ENCODE peak calls at places on chromosomes 13 and 19, in nine cellular contexts. L is nephron progenitor cell; R is B cell; M is uterus; J is CD8-positive, alpha-beta T cell; F is Peyer's patch; T is endodermal cell; E is right lobe of liver; Z is K562. G is an unnamed sample.

GRCh38 chr13:35694031-35694430 is 217.5 kb upstream of the MAB21L1 start:
- DNase-seq in R (no peak), M (no peak), J (no peak), E (no peak), T (peak), F (no peak), L (no peak), Z (no peak), G (no peak)

GRCh38 chr13:85828094-85828684 is 29.0 kb upstream of the SLITRK6 start:
- DNase-seq in R (no peak), F (no peak), J (no peak), L (no peak), Z (peak), E (no peak), T (no peak), M (no peak), G (no peak)

GRCh38 chr13:21071894-21072293 is 10.5 kb upstream of the LATS2 start:
- DNase-seq in T (no peak), J (no peak), M (no peak), R (no peak), Z (no peak), L (no peak), E (no peak), F (no peak), G (no peak)

GRCh38 chr13:34678154-34678553 is 263.9 kb upstream of the NBEA start:
- DNase-seq in R (no peak), T (no peak), J (no peak), F (no peak), E (no peak), L (no peak), Z (no peak), M (no peak), G (no peak)

GRCh38 chr13:34076319-34076718 is 258.4 kb downstream of the RFC3 start:
- DNase-seq in F (no peak), Z (no peak), M (no peak), J (no peak), T (no peak), E (no peak), L (no peak), R (no peak), G (no peak)

GRCh38 chr13:32427852-32428580 is at the start of gene N4BP2L1:
- DNase-seq in E (peak), T (peak), F (peak), R (peak), L (peak), M (peak), Z (no peak), J (peak), G (no peak)

GRCh38 chr13:98537306-98537705 is 39.6 kb downstream of the STK24 start:
- DNase-seq in M (no peak), T (no peak), J (no peak), Z (no peak), F (peak), L (no peak), E (no peak), R (no peak), G (no peak)

GRCh38 chr13:92197669-92198068 is 799.2 kb downstream of the GPC5 start:
- DNase-seq in J (no peak), L (no peak), M (no peak), E (no peak), F (no peak), R (no peak), T (no peak), Z (no peak), G (no peak)

GRCh38 chr19:46040952-46041500 is at the start of gene IGFL4:
- DNase-seq in J (no peak), R (no peak), Z (no peak), T (no peak), E (no peak), M (no peak), F (no peak), L (no peak), G (no peak)

GRCh38 chr13:66940113-66940512 is 290.0 kb downstream of the PCDH9 start:
- DNase-seq in L (no peak), F (no peak), M (no peak), E (no peak), R (no peak), T (no peak), Z (no peak), J (no peak), G (no peak)

GRCh38 chr13:113958373-113958772 is 15.5 kb downstream of the C13orf46 start:
- DNase-seq in Z (no peak), F (no peak), E (no peak), T (no peak), L (no peak), M (no peak), J (no peak), R (no peak), G (peak)

GRCh38 chr19:49642488-49643035 is 553 bp downstream of the SCAF1 start:
- DNase-seq in L (no peak), E (no peak), Z (peak), J (no peak), T (no peak), R (no peak), M (no peak), F (no peak), G (no peak)

GRCh38 chr19:14160017-14160703 is 23.8 kb upstream of the ASF1B start:
- DNase-seq in M (no peak), F (no peak), E (no peak), J (no peak), Z (no peak), L (no peak), R (no peak), T (no peak), G (no peak)

GRCh38 chr13:44244288-44244687 is 129.3 kb upstream of the SERP2 start:
- DNase-seq in R (no peak), F (no peak), Z (peak), T (no peak), E (no peak), J (no peak), L (no peak), M (no peak), G (no peak)

GRCh38 chr13:78680611-78681010 is 21.7 kb upstream of the OBI1 start:
- DNase-seq in M (no peak), Z (no peak), L (no peak), F (no peak), R (no peak), J (no peak), T (no peak), E (no peak), G (no peak)

GRCh38 chr13:87361216-87361615 is 310.0 kb upstream of the SLITRK5 start:
- DNase-seq in Z (no peak), E (no peak), M (no peak), F (no peak), L (no peak), J (no peak), R (no peak), T (no peak), G (no peak)

GRCh38 chr19:33681081-33681680 is 59.4 kb downstream of the CHST8 start:
- DNase-seq in T (no peak), F (no peak), J (no peak), Z (no peak), E (no peak), R (peak), L (no peak), M (no peak), G (no peak)

GRCh38 chr19:6212403-6213265 is 67.1 kb downstream of the MLLT1 start:
- DNase-seq in M (no peak), R (no peak), E (no peak), F (no peak), T (no peak), J (no peak), Z (no peak), L (no peak), G (peak)

GRCh38 chr19:42114412-42114811 is 17.8 kb downstream of the POU2F2 start:
- DNase-seq in Z (no peak), J (no peak), T (peak), F (peak), M (no peak), E (no peak), L (no peak), R (peak), G (no peak)

GRCh38 chr19:46520616-46521015 is 24.9 kb upstream of the PNMA8B start:
- DNase-seq in E (no peak), M (no peak), J (no peak), Z (peak), L (no peak), F (no peak), T (no peak), R (no peak), G (no peak)

GRCh38 chr13:26707122-26708006 is 53.2 kb downstream of the GPR12 start:
- DNase-seq in F (no peak), M (no peak), E (no peak), L (peak), R (no peak), J (peak), T (peak), Z (peak), G (no peak)

GRCh38 chr19:14139944-14140343 is 3.6 kb upstream of the ASF1B start:
- DNase-seq in E (no peak), F (no peak), L (no peak), M (no peak), Z (peak), J (no peak), R (no peak), T (no peak), G (no peak)

GRCh38 chr13:21567714-21568113 is 36.3 kb downstream of the MICU2 start:
- DNase-seq in J (no peak), M (no peak), F (no peak), R (no peak), T (no peak), L (no peak), Z (peak), E (no peak), G (no peak)

GRCh38 chr13:46184277-46184699 is 2.3 kb upstream of the LCP1 start:
- DNase-seq in M (no peak), E (no peak), T (peak), F (peak), J (peak), R (peak), L (peak), Z (peak), G (no peak)

GRCh38 chr13:30762643-30763042 is 27.3 kb downstream of the ALOX5AP start:
- DNase-seq in T (no peak), J (no peak), M (no peak), L (no peak), Z (no peak), E (no peak), R (no peak), F (no peak), G (no peak)

GRCh38 chr13:100234006-100234405 is 145.1 kb downstream of the PCCA start:
- DNase-seq in L (no peak), T (no peak), E (no peak), R (no peak), Z (no peak), M (no peak), F (no peak), J (no peak), G (no peak)

GRCh38 chr13:43766766-43767165 is 20.0 kb downstream of the ENOX1 start:
- DNase-seq in J (no peak), E (no peak), T (no peak), R (no peak), Z (no peak), M (peak), F (no peak), L (no peak), G (no peak)

GRCh38 chr19:50666346-50667176 is 17.3 kb downstream of the C19orf81 start:
- DNase-seq in R (no peak), M (no peak), T (no peak), Z (no peak), J (no peak), E (no peak), F (no peak), L (no peak), G (no peak)

GRCh38 chr19:38433268-38433733 is at the start of gene RYR1:
- DNase-seq in Z (peak), J (no peak), M (no peak), T (peak), F (peak), E (no peak), L (peak), R (no peak), G (no peak)

GRCh38 chr19:11887618-11888531 is at the start of gene ZNF69:
- DNase-seq in M (peak), Z (peak), R (peak), F (peak), L (peak), T (peak), E (peak), J (peak), G (peak)
- TF ChIP-seq CTCF in M (no peak), Z (peak), R (no peak), F (peak), L (no peak), T (peak), E (peak), J (no peak), G (peak)

GRCh38 chr19:3652422-3652821 is 25.8 kb upstream of the CACTIN start:
- DNase-seq in E (no peak), T (no peak), F (no peak), M (no peak), Z (no peak), L (no peak), J (no peak), R (no peak), G (no peak)

GRCh38 chr19:3656073-3656746 is 29.6 kb upstream of the CACTIN start:
- DNase-seq in Z (no peak), E (no peak), T (no peak), L (no peak), R (no peak), J (no peak), F (no peak), M (no peak), G (no peak)

GRCh38 chr19:3655402-3656072 is 28.9 kb upstream of the CACTIN start:
- DNase-seq in Z (no peak), J (no peak), T (no peak), F (no peak), E (no peak), R (peak), M (peak), L (no peak), G (no peak)

GRCh38 chr19:3653081-3653795 is 26.6 kb upstream of the CACTIN start:
- DNase-seq in R (no peak), L (no peak), E (no peak), Z (no peak), J (no peak), M (no peak), F (no peak), T (no peak), G (no peak)

GRCh38 chr19:3653865-3654513 is 27.4 kb upstream of the CACTIN start:
- DNase-seq in L (no peak), E (no peak), Z (peak), F (no peak), R (no peak), J (no peak), M (no peak), T (peak), G (no peak)
- TF ChIP-seq CTCF in L (no peak), E (peak), Z (peak), F (no peak), R (no peak), J (no peak), M (no peak), T (peak), G (peak)

DNA sequence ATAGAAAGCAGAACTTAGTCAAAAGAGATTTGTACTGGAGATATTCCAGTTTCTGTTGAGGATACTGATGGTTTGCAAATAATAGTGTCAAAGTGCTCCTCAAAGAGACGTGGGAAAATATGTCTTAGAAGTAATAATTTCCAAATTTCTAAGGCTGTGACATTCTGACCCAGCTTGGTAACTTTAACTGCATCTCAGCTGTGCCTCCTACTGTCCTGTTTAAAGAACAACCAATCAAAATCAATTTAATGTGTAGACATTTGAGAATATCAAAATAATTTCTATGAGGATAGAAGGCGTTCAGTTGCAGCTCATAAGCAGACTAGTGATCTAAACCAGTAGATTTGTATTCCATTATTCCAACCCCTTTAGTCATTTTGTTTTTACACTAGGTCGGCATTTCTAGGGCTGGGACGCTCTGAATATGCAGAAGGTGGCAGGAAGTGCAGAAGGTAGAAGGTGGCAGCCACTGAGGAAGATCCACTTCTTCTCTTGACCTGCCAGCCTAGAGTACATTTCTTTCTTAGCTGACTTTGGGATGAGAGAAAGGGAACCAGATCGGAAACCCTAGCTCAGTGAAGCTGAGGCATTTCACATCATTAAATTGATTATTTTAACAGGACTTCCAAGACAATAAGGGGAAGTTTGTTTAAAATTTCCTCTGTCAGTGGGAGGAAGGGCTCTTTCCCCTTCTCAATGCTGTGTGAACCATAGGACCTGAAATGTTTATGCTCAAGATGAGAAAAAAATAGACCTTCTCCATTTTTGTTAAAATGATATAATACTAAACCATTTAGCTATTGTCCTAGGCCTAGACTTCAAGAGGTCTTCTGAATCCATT is 67.5 kb downstream of the COL4A1 start:
- DNase-seq in Z (no peak), F (no peak), M (no peak), T (no peak), R (no peak), J (no peak), E (no peak), L (no peak), G (no peak)
- TF ChIP-seq CTCF in Z (no peak), F (no peak), M (no peak), T (no peak), R (no peak), J (no peak), E (no peak), L (no peak), G (peak)

GRCh38 chr19:48085904-48086864 is 24.4 kb downstream of the PLA2G4C start:
- DNase-seq in Z (no peak), L (no peak), R (no peak), J (no peak), T (peak), E (no peak), F (no peak), M (no peak), G (no peak)
- TF ChIP-seq CTCF in Z (peak), L (no peak), R (no peak), J (no peak), T (peak), E (no peak), F (no peak), M (no peak), G (peak)

G was measured in chondrocyte.